ENCODE peak calls at places on chromosome 1, in four cellular contexts. One of them, this sample, is unnamed.

GRCh38 chr1:109133815-109134214 is 19.9 kb downstream of the ELAPOR1 start:
- DNase-seq in Panc1: no peak
- DNase-seq in K562: no peak
- DNase-seq in HepG2: no peak
- DNase-seq in this sample: no peak

GRCh38 chr1:10451286-10451685 is 1.5 kb downstream of the CORT start:
- DNase-seq in Panc1: no peak
- DNase-seq in K562: no peak
- DNase-seq in HepG2: no peak
- DNase-seq in this sample: no peak

GRCh38 chr1:85585845-85586244 is 5.3 kb downstream of the CCN1 start:
- DNase-seq in HepG2: no peak
- DNase-seq in K562: no peak
- DNase-seq in Panc1: peak; percentile 51
- DNase-seq in this sample: no peak

GRCh38 chr1:94633051-94633450 is 91.5 kb upstream of the F3 start:
- DNase-seq in Panc1: no peak
- DNase-seq in HepG2: no peak
- DNase-seq in K562: no peak
- DNase-seq in this sample: no peak

GRCh38 chr1:18109756-18110597 is 2.4 kb downstream of the IGSF21 start:
- DNase-seq in Panc1: no peak
- DNase-seq in HepG2: no peak
- DNase-seq in K562: peak; percentile 35
- DNase-seq in this sample: no peak

GRCh38 chr1:10380594-10381275 is 18.1 kb upstream of the PGD start:
- DNase-seq in K562: no peak
- DNase-seq in HepG2: peak; percentile 30
- DNase-seq in Panc1: no peak
- DNase-seq in this sample: no peak

GRCh38 chr1:175043824-175044223 is 20.6 kb upstream of the MRPS14 start:
- DNase-seq in Panc1: no peak
- DNase-seq in HepG2: no peak
- DNase-seq in K562: no peak
- DNase-seq in this sample: no peak

GRCh38 chr1:215566556-215567490 is at the start of gene KCTD3:
- DNase-seq in K562: peak; percentile 73
- DNase-seq in HepG2: peak; percentile 64
- DNase-seq in Panc1: peak; percentile 41
- DNase-seq in this sample: no peak

GRCh38 chr1:182616130-182617074 is 12.2 kb upstream of the RGS16 start:
- DNase-seq in Panc1: no peak
- DNase-seq in K562: no peak
- DNase-seq in HepG2: no peak
- DNase-seq in this sample: no peak
- H3K4me3 ChIP-seq in Panc1: no peak overlapping the region
- H3K4me3 ChIP-seq in K562: no peak overlapping the region
- H3K4me3 ChIP-seq in HepG2: no peak overlapping the region
- H3K4me3 ChIP-seq in this sample: no peak overlapping the region

GRCh38 chr1:212353181-212353580 is 61.5 kb downstream of the PACC1 start:
- DNase-seq in K562: no peak
- DNase-seq in Panc1: no peak
- DNase-seq in HepG2: no peak
- DNase-seq in this sample: no peak
- TF ChIP-seq TCF7L2 in K562: no peak
- TF ChIP-seq TCF7L2 in Panc1: no peak
- TF ChIP-seq TCF7L2 in HepG2: no peak
- TF ChIP-seq TCF7L2 in this sample: no peak

DNA sequence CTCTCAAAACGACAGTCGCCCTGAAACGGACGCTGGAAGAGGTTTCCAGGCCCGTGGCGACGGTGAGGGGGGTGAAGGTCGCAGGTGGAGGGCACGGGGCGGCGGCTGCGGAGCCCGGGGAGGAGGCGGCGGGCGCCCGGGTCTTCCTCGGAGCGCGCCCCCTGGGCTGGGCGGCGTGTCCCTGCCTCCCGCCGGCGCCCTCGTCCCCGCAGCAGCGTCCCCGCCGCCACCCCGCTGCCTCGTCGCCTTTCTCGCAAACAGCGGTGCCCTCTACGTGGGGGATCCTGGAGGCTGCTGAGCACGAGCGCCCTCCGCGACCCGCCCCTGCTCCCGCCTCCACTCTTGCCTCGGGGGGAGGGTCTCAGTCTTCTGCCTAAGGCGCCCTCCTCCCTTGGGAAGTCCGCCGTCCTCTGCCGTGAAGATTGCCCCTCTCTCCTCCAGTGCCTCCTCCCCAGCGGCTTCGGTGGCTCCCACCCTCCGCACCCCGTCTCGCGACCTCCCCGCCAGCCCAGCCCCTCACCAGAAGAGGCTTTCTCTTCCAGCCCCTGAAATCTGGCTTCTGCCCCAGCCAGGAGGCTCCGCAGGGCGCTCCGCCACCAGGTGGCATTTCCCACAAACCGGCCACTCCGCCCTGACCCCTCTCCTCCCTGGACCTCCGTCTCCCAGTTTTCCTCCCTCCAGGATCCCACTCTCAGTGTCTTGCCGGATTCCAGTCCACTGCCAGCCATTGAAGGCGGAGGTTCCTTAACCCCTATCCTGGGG is 227.4 kb downstream of the SDCCAG8 start:
- DNase-seq in K562: no peak
- DNase-seq in HepG2: no peak
- DNase-seq in Panc1: no peak
- DNase-seq in this sample: no peak
- H3K4me3 ChIP-seq in K562: no peak overlapping the region
- H3K4me3 ChIP-seq in HepG2: no peak overlapping the region
- H3K4me3 ChIP-seq in Panc1: no peak overlapping the region
- H3K4me3 ChIP-seq in this sample: no peak overlapping the region

GRCh38 chr1:110948038-110948810 is 15.5 kb downstream of the LRIF1 start:
- DNase-seq in HepG2: no peak
- DNase-seq in K562: no peak
- DNase-seq in Panc1: peak; percentile 7
- DNase-seq in this sample: no peak
- TF ChIP-seq TCF7L2 in HepG2: no peak
- TF ChIP-seq TCF7L2 in K562: no peak
- TF ChIP-seq TCF7L2 in Panc1: no peak
- TF ChIP-seq TCF7L2 in this sample: no peak

DNA sequence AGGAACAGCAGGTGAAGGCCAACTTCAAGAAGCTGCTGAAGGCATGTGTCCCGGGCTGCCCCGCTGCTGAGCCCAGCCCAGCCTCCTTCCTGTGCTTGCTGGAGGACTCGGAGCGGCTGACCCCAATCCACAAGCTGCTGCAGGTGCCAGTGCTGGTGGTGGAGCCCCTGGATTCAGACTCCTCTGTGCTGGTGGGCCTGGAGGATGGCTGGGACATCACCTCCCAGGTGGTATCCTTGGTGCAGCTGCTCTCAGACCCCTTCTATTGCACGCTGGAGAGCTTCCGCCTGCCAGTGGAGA is 20.1 kb upstream of the NPPB start:
- DNase-seq in K562: no peak
- DNase-seq in Panc1: no peak
- DNase-seq in HepG2: no peak
- DNase-seq in this sample: no peak
- H3K4me3 ChIP-seq in K562: no peak overlapping the region
- H3K4me3 ChIP-seq in Panc1: no peak overlapping the region
- H3K4me3 ChIP-seq in HepG2: no peak overlapping the region
- H3K4me3 ChIP-seq in this sample: no peak overlapping the region